ENCODE peak calls at places on chromosome 3, in eight cellular contexts. H, I, B, T, E, N, Z and S are unnamed samples.

GRCh38 chr3:61530355-61530754 is 31.0 kb upstream of the PTPRG start:
- DNase-seq in H (no peak), I (peak; percentile 25), B (no peak), T (no peak), E (no peak), N (no peak), Z (peak; percentile 56), S (no peak)

GRCh38 chr3:124833710-124834332 is 53.3 kb downstream of the ITGB5 start:
- DNase-seq in H (no peak), I (no peak), B (no peak), T (no peak), E (no peak), N (no peak), Z (no peak), S (no peak)

GRCh38 chr3:79461129-79461792 is 306.5 kb downstream of the ROBO1 start:
- DNase-seq in H (no peak), I (no peak), B (no peak), T (no peak), E (no peak), N (no peak), Z (no peak), S (no peak)

GRCh38 chr3:183131735-183132134 is 30.8 kb downstream of the LAMP3 start:
- DNase-seq in H (no peak), I (peak; percentile 34), B (no peak), T (no peak), E (no peak), N (no peak), Z (peak; percentile 6), S (peak; percentile 28)

GRCh38 chr3:4999626-5000184 is 20.5 kb downstream of the BHLHE40 start:
- DNase-seq in H (no peak), I (peak; percentile 69), B (no peak), T (no peak), E (no peak), N (no peak), Z (no peak), S (no peak)

GRCh38 chr3:11996500-11996899 is 7.7 kb upstream of the SYN2 start:
- DNase-seq in H (no peak), I (no peak), B (no peak), T (no peak), E (no peak), N (no peak), Z (no peak), S (no peak)

GRCh38 chr3:128442070-128442469 is 24.6 kb downstream of the DNAJB8 start:
- DNase-seq in H (no peak), I (no peak), B (no peak), T (no peak), E (no peak), N (no peak), Z (no peak), S (no peak)

GRCh38 chr3:17738921-17739320 is 3.5 kb downstream of the TBC1D5 start:
- DNase-seq in H (no peak), I (no peak), B (no peak), T (no peak), E (no peak), N (no peak), Z (no peak), S (no peak)

GRCh38 chr3:130490246-130490645 is 26.7 kb upstream of the COL6A6 start:
- DNase-seq in H (no peak), I (no peak), B (no peak), T (no peak), E (no peak), N (no peak), Z (peak; percentile 59), S (no peak)

GRCh38 chr3:167350245-167350862 is 29.7 kb downstream of the ZBBX start:
- DNase-seq in H (no peak), I (peak; percentile 3), B (no peak), T (no peak), E (no peak), N (no peak), Z (peak; percentile 42), S (no peak)

GRCh38 chr3:140736863-140737460 is 59.1 kb downstream of the TRIM42 start:
- DNase-seq in H (peak; percentile 61), I (peak; percentile 43), B (peak; percentile 57), T (no peak), E (no peak), N (no peak), Z (peak; percentile 65), S (peak; percentile 46)

GRCh38 chr3:118968640-118969039 is 66.0 kb downstream of the IGSF11 start:
- DNase-seq in H (no peak), I (no peak), B (no peak), T (no peak), E (no peak), N (no peak), Z (no peak), S (no peak)

GRCh38 chr3:27596920-27597319 is 112.7 kb upstream of the SLC4A7 start:
- DNase-seq in H (no peak), I (no peak), B (no peak), T (no peak), E (no peak), N (no peak), Z (peak; percentile 76), S (peak; percentile 29)

GRCh38 chr3:122088519-122088918 is 33.4 kb downstream of the CD86 start:
- DNase-seq in H (no peak), I (no peak), B (no peak), T (no peak), E (no peak), N (no peak), Z (no peak), S (no peak)

GRCh38 chr3:60743631-60744164 is 507.6 kb downstream of the FHIT start:
- DNase-seq in H (no peak), I (no peak), B (no peak), T (no peak), E (no peak), N (peak; percentile 70), Z (no peak), S (no peak)

GRCh38 chr3:159273070-159273469 is 471.2 kb downstream of the MFSD1 start:
- DNase-seq in H (no peak), I (no peak), B (no peak), T (no peak), E (no peak), N (no peak), Z (no peak), S (no peak)

GRCh38 chr3:50128001-50128400 is 27.1 kb upstream of the SEMA3F start:
- DNase-seq in H (no peak), I (no peak), B (peak; percentile 4), T (no peak), E (no peak), N (no peak), Z (no peak), S (no peak)

GRCh38 chr3:24351779-24352469 is 142.7 kb downstream of the THRB start:
- DNase-seq in H (no peak), I (no peak), B (peak; percentile 51), T (no peak), E (no peak), N (no peak), Z (peak; percentile 67), S (no peak)